ENCODE peak calls at places on chromosome 3, in five cellular contexts. W, X, A, T and N are unnamed samples.

GRCh38 chr3:62260655-62261054 is 112.7 kb downstream of the FEZF2 start:
- DNase-seq in T (no peak), W (no peak), A (no peak), X (no peak), N (no peak)

GRCh38 chr3:141399979-141400971 is 32.0 kb downstream of the ZBTB38 start:
- DNase-seq in W (no peak), X (no peak), T (peak; percentile 49), A (no peak), N (no peak)

GRCh38 chr3:194983620-194984019 is 287.3 kb downstream of the XXYLT1 start:
- DNase-seq in A (no peak), W (no peak), T (no peak), X (no peak), N (no peak)

GRCh38 chr3:5645311-5646029 is 458.0 kb downstream of the EDEM1 start:
- DNase-seq in W (no peak), A (no peak), T (no peak), X (no peak), N (no peak)

GRCh38 chr3:170232266-170232665 is 10.0 kb downstream of the PRKCI start:
- DNase-seq in A (no peak), W (no peak), X (no peak), T (no peak), N (no peak)

GRCh38 chr3:51024765-51025681 is 350.3 kb downstream of the DOCK3 start:
- DNase-seq in T (no peak), W (no peak), X (no peak), A (no peak), N (no peak)

GRCh38 chr3:129966876-129967275 is 7.6 kb upstream of the TRH start:
- DNase-seq in A (no peak), X (no peak), T (no peak), W (no peak), N (no peak)

GRCh38 chr3:171936231-171936841 is 93.2 kb downstream of the TMEM212 start:
- DNase-seq in X (no peak), T (peak; percentile 95), W (no peak), A (no peak), N (peak; percentile 49)

GRCh38 chr3:57556459-57557087 is 499 bp downstream of the PDE12 start:
- DNase-seq in T (peak; percentile 42), X (no peak), A (no peak), W (no peak), N (no peak)

GRCh38 chr3:13771496-13771895 is 108.4 kb downstream of the WNT7A start:
- DNase-seq in X (no peak), W (no peak), A (no peak), T (no peak), N (no peak)

GRCh38 chr3:13772321-13772745 is 107.5 kb downstream of the WNT7A start:
- DNase-seq in A (no peak), W (peak; percentile 41), X (no peak), T (no peak), N (no peak)

GRCh38 chr3:13780432-13781173 is 99.3 kb downstream of the WNT7A start:
- DNase-seq in T (no peak), W (peak; percentile 36), X (no peak), A (no peak), N (no peak)

GRCh38 chr3:13772885-13773745 is 106.8 kb downstream of the WNT7A start:
- DNase-seq in X (no peak), W (peak; percentile 54), T (no peak), A (no peak), N (no peak)

DNA sequence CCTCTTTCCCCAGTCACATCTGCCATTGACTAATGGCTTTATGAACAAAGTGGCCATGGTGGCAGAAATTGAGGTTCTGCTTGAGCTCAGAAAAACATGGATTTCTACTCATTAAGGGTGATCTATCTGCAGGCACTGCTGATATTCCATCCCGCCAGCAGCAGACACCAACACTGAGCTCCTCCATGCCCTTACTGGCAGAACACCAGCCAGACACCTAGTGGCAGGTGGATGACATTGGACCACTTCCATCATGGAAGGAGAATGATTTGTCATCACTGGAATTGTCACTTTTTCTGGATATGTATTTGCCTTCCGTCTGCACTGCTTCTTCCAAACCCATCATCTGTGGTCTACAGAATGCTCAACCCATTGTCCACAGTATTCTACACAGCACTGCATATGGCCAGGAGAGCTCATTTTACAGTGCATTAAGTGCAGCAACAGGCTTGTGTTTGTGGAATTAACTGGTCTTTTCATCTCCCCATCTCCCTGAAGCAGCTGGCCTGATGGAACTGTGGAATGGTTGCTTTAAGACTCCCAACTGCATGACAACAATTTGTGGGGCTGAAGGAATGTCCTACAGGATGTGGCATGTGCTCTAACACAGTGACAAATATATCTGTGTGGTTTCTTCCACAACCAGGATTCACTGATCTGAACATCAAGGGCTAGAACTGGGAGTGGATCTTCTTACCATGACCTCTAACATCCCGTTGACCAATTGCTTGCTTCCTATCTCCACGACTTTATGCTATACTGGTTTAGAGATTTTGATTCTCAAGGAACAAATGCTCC is 103.4 kb downstream of the WNT7A start:
- DNase-seq in W (no peak), A (no peak), X (no peak), T (no peak), N (no peak)
- H3K4me3 ChIP-seq in W (no peak overlapping the region), A (no peak overlapping the region), X (no peak overlapping the region), T (no peak overlapping the region), N (no peak overlapping the region)

DNA sequence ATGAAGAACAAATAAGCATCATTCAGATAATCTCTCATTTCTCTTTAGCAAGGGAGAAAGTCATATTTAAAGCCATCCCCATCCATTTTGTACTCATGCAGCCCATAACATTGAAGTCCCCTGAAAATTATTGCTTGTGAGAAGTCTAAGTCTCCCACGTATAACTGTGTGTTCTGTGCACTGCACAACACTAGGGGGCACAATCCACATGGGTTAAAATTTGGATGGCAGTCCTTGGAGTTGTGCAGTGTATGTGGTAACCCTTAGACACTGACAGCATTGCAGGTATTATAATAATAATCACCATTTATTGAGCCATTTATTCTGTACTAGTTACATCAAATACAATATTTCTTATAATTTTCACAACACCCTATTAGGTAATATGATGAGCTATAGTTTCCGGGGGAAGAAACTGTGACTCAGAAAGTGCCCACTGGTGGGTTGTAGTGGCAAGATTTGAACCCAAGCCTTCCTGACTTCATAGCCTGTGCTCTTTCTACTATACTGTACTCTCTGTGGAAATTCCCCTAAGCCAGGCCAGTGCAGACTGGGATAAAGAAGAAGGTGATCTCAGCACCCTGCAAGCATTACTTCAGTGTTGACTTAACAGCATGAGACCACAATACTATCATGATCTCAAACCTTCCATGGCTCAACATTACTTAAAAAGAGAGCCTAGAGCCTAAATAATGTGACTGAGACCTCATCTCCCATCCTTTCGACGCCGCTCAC is 15.7 kb downstream of the KCNAB1 start:
- DNase-seq in W (no peak), X (no peak), T (no peak), A (no peak), N (no peak)
- TF ChIP-seq CTCF in W (no peak), X (peak; percentile 53), T (peak; percentile 15), A (no peak), N (no peak)

GRCh38 chr3:12994607-12995388 is 78.4 kb downstream of the IQSEC1 start:
- DNase-seq in W (peak; percentile 98), A (peak; percentile 81), T (peak; percentile 78), X (no peak), N (peak; percentile 62)

GRCh38 chr3:12994357-12994606 is 78.9 kb downstream of the IQSEC1 start:
- DNase-seq in T (no peak), X (no peak), A (no peak), W (peak; percentile 92), N (peak; percentile 37)

GRCh38 chr3:12993623-12994356 is 79.4 kb downstream of the IQSEC1 start:
- DNase-seq in A (no peak), X (no peak), T (no peak), W (peak; percentile 92), N (no peak)

GRCh38 chr3:12996181-12996506 is 77.1 kb downstream of the IQSEC1 start:
- DNase-seq in W (no peak), A (no peak), X (no peak), T (no peak), N (no peak)

GRCh38 chr3:12995389-12996180 is 77.6 kb downstream of the IQSEC1 start:
- DNase-seq in T (no peak), X (no peak), A (no peak), W (no peak), N (no peak)
- H3K4me3 ChIP-seq in T (no peak overlapping the region), X (no peak overlapping the region), A (no peak overlapping the region), W (peak overlapping the region; percentile 98), N (no peak overlapping the region)

GRCh38 chr3:60079076-60079475 is 1029.3 kb upstream of the CFAP20DC start:
- DNase-seq in W (no peak), A (no peak), T (no peak), X (no peak), N (no peak)
- TF ChIP-seq CTCF in W (no peak), A (no peak), T (no peak), X (no peak), N (no peak)

GRCh38 chr3:16510620-16511319 is 2.7 kb downstream of the RFTN1 start:
- DNase-seq in X (no peak), A (no peak), W (no peak), T (no peak), N (no peak)

GRCh38 chr3:16508242-16508575 is 5.3 kb downstream of the RFTN1 start:
- DNase-seq in X (no peak), A (no peak), T (no peak), W (no peak), N (no peak)

GRCh38 chr3:16511561-16512434 is 1.7 kb downstream of the RFTN1 start:
- DNase-seq in W (no peak), X (no peak), A (peak; percentile 45), T (peak; percentile 89), N (peak; percentile 80)

GRCh38 chr3:16508591-16508995 is 4.9 kb downstream of the RFTN1 start:
- DNase-seq in T (peak; percentile 54), X (no peak), W (no peak), A (no peak), N (no peak)

DNA sequence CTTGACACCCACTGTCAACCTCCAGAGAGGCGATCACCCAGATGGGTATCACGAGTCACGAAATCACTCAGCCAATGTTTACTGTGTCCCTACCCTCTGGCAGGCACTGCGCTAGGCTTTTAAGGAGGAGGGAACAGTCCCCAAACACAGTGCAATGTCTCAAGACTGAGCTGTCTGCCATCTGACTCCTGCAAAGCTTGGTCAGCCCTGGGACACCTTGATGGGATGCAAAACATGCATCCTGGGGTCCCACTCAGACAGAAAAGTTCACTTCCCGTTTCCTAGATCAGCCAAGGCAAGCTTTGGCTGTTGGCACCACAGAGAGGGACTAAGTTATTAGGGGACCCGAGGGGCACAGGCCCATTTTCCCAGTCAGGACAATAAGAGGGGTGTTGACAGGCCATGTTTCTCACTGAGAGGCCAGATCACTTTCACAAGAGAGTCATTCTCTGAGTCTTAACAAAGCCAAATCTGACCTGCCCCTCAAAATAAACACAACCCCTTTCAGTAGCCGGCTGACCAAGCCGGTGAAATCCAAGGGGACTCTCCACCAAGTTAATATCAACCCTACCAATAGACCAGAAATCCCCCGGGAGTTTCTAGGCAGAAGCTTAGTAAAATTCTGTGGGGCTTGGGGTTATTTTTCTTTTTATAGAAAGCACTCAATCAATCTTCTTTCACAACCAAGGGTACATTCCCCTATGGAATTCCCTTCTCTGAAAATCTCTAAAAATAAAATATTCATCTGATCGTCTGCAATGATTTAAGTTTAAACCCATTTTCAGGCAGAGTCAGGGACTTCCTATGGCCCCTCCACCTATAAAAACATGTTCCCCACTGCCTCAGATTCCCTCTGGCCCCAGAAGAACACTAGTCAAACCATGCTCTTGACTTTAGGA is 3.5 kb downstream of the RFTN1 start:
- DNase-seq in X (no peak), W (no peak), T (no peak), A (peak; percentile 20), N (no peak)
- H3K4me3 ChIP-seq in X (no peak overlapping the region), W (peak overlapping the region; percentile 6), T (no peak overlapping the region), A (no peak overlapping the region), N (no peak overlapping the region)